ENCODE peak calls at places on chromosomes 16 and 17, in five cellular contexts. Y is GM12891, G is transverse colon, M is HCT116, T is breast epithelium. Q is an unnamed sample.

GRCh38 chr16:72938426-72939164 is 109.3 kb downstream of the ZFHX3 start:
- DNase-seq in Y (no peak), G (peak; percentile 56), T (peak; percentile 50), M (no peak), Q (peak; percentile 72)

GRCh38 chr17:21174719-21175118 is 39.2 kb downstream of the TMEM11 start:
- DNase-seq in Y (no peak), G (no peak), T (no peak), M (no peak), Q (peak; percentile 17)

GRCh38 chr16:50509521-50510341 is 38.5 kb upstream of the NKD1 start:
- DNase-seq in M (peak; percentile 40), T (no peak), G (peak; percentile 20), Y (no peak), Q (peak; percentile 42)

GRCh38 chr17:37064166-37064565 is 115.4 kb downstream of the AATF start:
- DNase-seq in Y (no peak), T (no peak), G (no peak), M (no peak), Q (no peak)

GRCh38 chr17:61385869-61386245 is 13.8 kb upstream of the TBX2 start:
- DNase-seq in M (no peak), G (no peak), Y (no peak), T (no peak), Q (no peak)

GRCh38 chr17:74213897-74214386 is 571 bp downstream of the TTYH2 start:
- DNase-seq in M (no peak), G (peak; percentile 41), T (no peak), Y (no peak), Q (no peak)

GRCh38 chr17:74356640-74357465 is 4.8 kb downstream of the BTBD17 start:
- DNase-seq in M (no peak), G (no peak), Y (no peak), T (no peak), Q (no peak)

GRCh38 chr17:28033972-28034714 is 8.3 kb upstream of the NLK start:
- DNase-seq in G (no peak), M (no peak), Y (no peak), T (no peak), Q (peak; percentile 80)

GRCh38 chr17:57369509-57369945 is 113.2 kb downstream of the MSI2 start:
- DNase-seq in G (no peak), M (no peak), T (no peak), Y (no peak), Q (no peak)

GRCh38 chr17:19719365-19720209 is 3.2 kb upstream of the SLC47A2 start:
- DNase-seq in T (peak; percentile 50), M (no peak), Y (no peak), G (peak; percentile 52), Q (no peak)

GRCh38 chr16:20004931-20005330 is 68.8 kb downstream of the GPR139 start:
- DNase-seq in Y (no peak), G (no peak), T (no peak), M (no peak), Q (no peak)

GRCh38 chr17:82294086-82294773 is 20.7 kb upstream of the CSNK1D start:
- DNase-seq in T (no peak), G (no peak), M (no peak), Y (no peak), Q (peak; percentile 18)
- TF ChIP-seq POLR2AphosphoS5 in T (no peak), G (peak; percentile 12), M (peak; percentile 67), Y (peak; percentile 7), Q (no peak)

GRCh38 chr17:17824780-17825614 is 11.8 kb downstream of the SREBF1 start:
- DNase-seq in M (no peak), G (no peak), T (no peak), Y (no peak), Q (no peak)
- TF ChIP-seq POLR2AphosphoS5 in M (no peak), G (peak; percentile 51), T (no peak), Y (no peak), Q (no peak)

DNA sequence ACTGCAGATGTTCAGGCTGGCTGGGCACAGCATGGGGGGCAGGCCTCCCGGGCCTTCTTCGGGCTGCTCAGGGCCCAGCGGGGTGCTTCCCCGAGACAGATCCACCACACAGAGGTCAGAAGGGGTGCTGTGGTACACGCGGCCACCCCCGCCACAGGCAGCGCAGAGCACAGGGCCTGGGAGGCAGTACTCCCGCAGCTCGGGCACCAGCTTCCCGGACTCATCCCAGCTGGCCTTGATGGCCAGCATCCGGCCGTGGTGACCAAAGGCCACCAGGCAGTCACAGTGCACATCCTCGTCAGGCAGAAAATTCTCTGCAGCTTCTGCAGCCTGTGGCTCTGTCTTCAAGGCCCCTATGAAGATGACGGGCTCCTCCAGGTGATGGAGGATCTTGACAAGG is 1.9 kb downstream of the FAAP100 start:
- DNase-seq in Y (no peak), T (no peak), M (no peak), G (no peak), Q (no peak)
- TF ChIP-seq POLR2AphosphoS5 in Y (no peak), T (no peak), M (no peak), G (no peak), Q (no peak)

DNA sequence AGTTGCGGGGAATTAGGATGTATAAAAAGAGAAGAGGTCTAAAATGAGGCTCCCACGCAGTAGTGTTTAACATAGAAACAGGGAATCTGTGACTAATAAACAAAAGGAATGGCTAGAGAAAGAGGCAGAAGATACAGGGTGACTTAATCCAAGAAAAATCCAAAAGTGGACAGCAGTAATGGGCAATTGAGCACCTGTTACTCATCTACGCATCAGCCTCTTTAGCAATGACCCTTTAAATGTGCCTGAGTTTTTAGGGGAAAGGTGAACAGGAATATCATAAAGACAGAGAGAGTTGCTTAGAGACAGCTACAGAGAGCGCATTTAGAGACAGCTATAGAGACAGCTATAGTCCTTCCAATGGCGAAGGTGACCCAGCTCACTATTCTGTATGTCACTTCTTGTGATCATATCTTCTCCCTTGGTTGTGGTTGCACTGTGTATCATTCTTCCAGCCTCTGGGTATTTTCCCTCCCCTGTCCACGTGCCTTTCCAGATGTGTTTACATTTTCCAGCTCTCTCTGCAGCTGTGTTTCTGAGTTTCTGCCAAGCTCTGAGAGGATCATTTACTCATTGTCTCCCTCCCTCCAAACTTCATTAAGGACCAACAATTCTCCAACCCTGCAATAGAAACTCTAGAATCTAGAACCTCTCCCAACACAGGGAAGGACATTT is 61.5 kb downstream of the MYOCD start:
- DNase-seq in M (no peak), Y (no peak), T (no peak), G (no peak), Q (no peak)
- TF ChIP-seq POLR2AphosphoS5 in M (no peak), Y (no peak), T (no peak), G (peak; percentile 60), Q (no peak)

GRCh38 chr16:1338119-1338730 is 4.8 kb downstream of the BAIAP3 start:
- DNase-seq in T (no peak), Y (no peak), G (peak; percentile 70), M (no peak), Q (no peak)
- TF ChIP-seq POLR2AphosphoS5 in T (no peak), Y (no peak), G (no peak), M (no peak), Q (no peak)